ENCODE peak calls at places on chromosomes 1 and 21, in five cellular contexts. One of them, this sample, is unnamed.

GRCh38 chr1:202017385-202018225 is 7.2 kb downstream of the ELF3 start:
- DNase-seq in activated naive CD4-positive, alpha-beta T cell treated with anti-CD3 and anti-CD28 coated beads, Interleukin-2, amount 50 U/mL, for 16 hours: no peak
- DNase-seq in OCI-LY7: no peak
- DNase-seq in upper lobe of right lung: peak
- DNase-seq in NCI-H1092 treated with DMSO at 0.1 percent for 48 hours: peak
- DNase-seq in this sample: no peak

GRCh38 chr1:224684920-224685547 is 68.9 kb downstream of the CNIH3 start:
- DNase-seq in activated naive CD4-positive, alpha-beta T cell treated with anti-CD3 and anti-CD28 coated beads, Interleukin-2, amount 50 U/mL, for 16 hours: no peak
- DNase-seq in OCI-LY7: no peak
- DNase-seq in upper lobe of right lung: no peak
- DNase-seq in NCI-H1092 treated with DMSO at 0.1 percent for 48 hours: no peak
- DNase-seq in this sample: no peak

GRCh38 chr1:38208720-38209632 is 162.4 kb upstream of the POU3F1 start:
- DNase-seq in activated naive CD4-positive, alpha-beta T cell treated with anti-CD3 and anti-CD28 coated beads, Interleukin-2, amount 50 U/mL, for 16 hours: no peak
- DNase-seq in OCI-LY7: no peak
- DNase-seq in upper lobe of right lung: no peak
- DNase-seq in NCI-H1092 treated with DMSO at 0.1 percent for 48 hours: no peak
- DNase-seq in this sample: no peak

GRCh38 chr21:45643021-45643980 is at the start of gene PCBP3:
- DNase-seq in activated naive CD4-positive, alpha-beta T cell treated with anti-CD3 and anti-CD28 coated beads, Interleukin-2, amount 50 U/mL, for 16 hours: peak
- DNase-seq in OCI-LY7: peak
- DNase-seq in upper lobe of right lung: peak
- DNase-seq in NCI-H1092 treated with DMSO at 0.1 percent for 48 hours: peak
- DNase-seq in this sample: peak

GRCh38 chr1:183894290-183894565 is 89.3 kb downstream of the RGL1 start:
- DNase-seq in activated naive CD4-positive, alpha-beta T cell treated with anti-CD3 and anti-CD28 coated beads, Interleukin-2, amount 50 U/mL, for 16 hours: no peak
- DNase-seq in OCI-LY7: no peak
- DNase-seq in upper lobe of right lung: no peak
- DNase-seq in NCI-H1092 treated with DMSO at 0.1 percent for 48 hours: no peak
- DNase-seq in this sample: no peak

GRCh38 chr1:22287946-22288520 is 145.1 kb upstream of the WNT4 start:
- DNase-seq in activated naive CD4-positive, alpha-beta T cell treated with anti-CD3 and anti-CD28 coated beads, Interleukin-2, amount 50 U/mL, for 16 hours: no peak
- DNase-seq in OCI-LY7: no peak
- DNase-seq in upper lobe of right lung: no peak
- DNase-seq in NCI-H1092 treated with DMSO at 0.1 percent for 48 hours: no peak
- DNase-seq in this sample: peak

GRCh38 chr1:205350626-205351235 is 6.0 kb downstream of the KLHDC8A start:
- DNase-seq in activated naive CD4-positive, alpha-beta T cell treated with anti-CD3 and anti-CD28 coated beads, Interleukin-2, amount 50 U/mL, for 16 hours: no peak
- DNase-seq in OCI-LY7: no peak
- DNase-seq in upper lobe of right lung: peak
- DNase-seq in NCI-H1092 treated with DMSO at 0.1 percent for 48 hours: no peak
- DNase-seq in this sample: no peak

GRCh38 chr1:235100124-235100801 is 28.4 kb downstream of the TOMM20 start:
- DNase-seq in activated naive CD4-positive, alpha-beta T cell treated with anti-CD3 and anti-CD28 coated beads, Interleukin-2, amount 50 U/mL, for 16 hours: no peak
- DNase-seq in OCI-LY7: peak
- DNase-seq in upper lobe of right lung: no peak
- DNase-seq in NCI-H1092 treated with DMSO at 0.1 percent for 48 hours: peak
- DNase-seq in this sample: no peak

GRCh38 chr1:41914515-41914914 is 4.2 kb downstream of the HIVEP3 start:
- DNase-seq in activated naive CD4-positive, alpha-beta T cell treated with anti-CD3 and anti-CD28 coated beads, Interleukin-2, amount 50 U/mL, for 16 hours: no peak
- DNase-seq in OCI-LY7: no peak
- DNase-seq in upper lobe of right lung: no peak
- DNase-seq in NCI-H1092 treated with DMSO at 0.1 percent for 48 hours: no peak
- DNase-seq in this sample: no peak

GRCh38 chr1:23210351-23210785 is 6.9 kb downstream of the HTR1D start:
- DNase-seq in activated naive CD4-positive, alpha-beta T cell treated with anti-CD3 and anti-CD28 coated beads, Interleukin-2, amount 50 U/mL, for 16 hours: no peak
- DNase-seq in OCI-LY7: peak
- DNase-seq in upper lobe of right lung: no peak
- DNase-seq in NCI-H1092 treated with DMSO at 0.1 percent for 48 hours: no peak
- DNase-seq in this sample: peak

GRCh38 chr1:12001249-12001917 is 17.9 kb upstream of the MIIP start:
- DNase-seq in activated naive CD4-positive, alpha-beta T cell treated with anti-CD3 and anti-CD28 coated beads, Interleukin-2, amount 50 U/mL, for 16 hours: peak
- DNase-seq in OCI-LY7: peak
- DNase-seq in upper lobe of right lung: no peak
- DNase-seq in NCI-H1092 treated with DMSO at 0.1 percent for 48 hours: peak
- DNase-seq in this sample: peak

GRCh38 chr1:224435318-224435763 is 744 bp upstream of the WDR26 start:
- DNase-seq in activated naive CD4-positive, alpha-beta T cell treated with anti-CD3 and anti-CD28 coated beads, Interleukin-2, amount 50 U/mL, for 16 hours: peak
- DNase-seq in OCI-LY7: peak
- DNase-seq in upper lobe of right lung: no peak
- DNase-seq in NCI-H1092 treated with DMSO at 0.1 percent for 48 hours: no peak
- DNase-seq in this sample: peak

GRCh38 chr21:33033961-33034413 is 8.3 kb downstream of the OLIG2 start:
- DNase-seq in activated naive CD4-positive, alpha-beta T cell treated with anti-CD3 and anti-CD28 coated beads, Interleukin-2, amount 50 U/mL, for 16 hours: no peak
- DNase-seq in OCI-LY7: no peak
- DNase-seq in upper lobe of right lung: no peak
- DNase-seq in NCI-H1092 treated with DMSO at 0.1 percent for 48 hours: no peak
- DNase-seq in this sample: no peak

GRCh38 chr1:205916541-205916940 is 26.7 kb downstream of the SLC26A9 start:
- DNase-seq in activated naive CD4-positive, alpha-beta T cell treated with anti-CD3 and anti-CD28 coated beads, Interleukin-2, amount 50 U/mL, for 16 hours: no peak
- DNase-seq in OCI-LY7: no peak
- DNase-seq in upper lobe of right lung: no peak
- DNase-seq in NCI-H1092 treated with DMSO at 0.1 percent for 48 hours: no peak
- DNase-seq in this sample: no peak

GRCh38 chr1:171727778-171728177 is 14.1 kb downstream of the VAMP4 start:
- DNase-seq in activated naive CD4-positive, alpha-beta T cell treated with anti-CD3 and anti-CD28 coated beads, Interleukin-2, amount 50 U/mL, for 16 hours: no peak
- DNase-seq in OCI-LY7: no peak
- DNase-seq in upper lobe of right lung: no peak
- DNase-seq in NCI-H1092 treated with DMSO at 0.1 percent for 48 hours: no peak
- DNase-seq in this sample: peak

GRCh38 chr1:59195151-59195550 is 101.7 kb upstream of the FGGY start:
- DNase-seq in activated naive CD4-positive, alpha-beta T cell treated with anti-CD3 and anti-CD28 coated beads, Interleukin-2, amount 50 U/mL, for 16 hours: no peak
- DNase-seq in OCI-LY7: no peak
- DNase-seq in upper lobe of right lung: no peak
- DNase-seq in NCI-H1092 treated with DMSO at 0.1 percent for 48 hours: no peak
- DNase-seq in this sample: no peak

GRCh38 chr1:5164155-5164554 is 509.7 kb downstream of the AJAP1 start:
- DNase-seq in activated naive CD4-positive, alpha-beta T cell treated with anti-CD3 and anti-CD28 coated beads, Interleukin-2, amount 50 U/mL, for 16 hours: no peak
- DNase-seq in OCI-LY7: no peak
- DNase-seq in upper lobe of right lung: no peak
- DNase-seq in NCI-H1092 treated with DMSO at 0.1 percent for 48 hours: no peak
- DNase-seq in this sample: no peak

GRCh38 chr1:224519874-224520273 is 85.3 kb upstream of the WDR26 start:
- DNase-seq in activated naive CD4-positive, alpha-beta T cell treated with anti-CD3 and anti-CD28 coated beads, Interleukin-2, amount 50 U/mL, for 16 hours: no peak
- DNase-seq in OCI-LY7: no peak
- DNase-seq in upper lobe of right lung: no peak
- DNase-seq in NCI-H1092 treated with DMSO at 0.1 percent for 48 hours: no peak
- DNase-seq in this sample: no peak

GRCh38 chr1:154499446-154499845 is 2.6 kb upstream of the TDRD10 start:
- DNase-seq in activated naive CD4-positive, alpha-beta T cell treated with anti-CD3 and anti-CD28 coated beads, Interleukin-2, amount 50 U/mL, for 16 hours: no peak
- DNase-seq in OCI-LY7: no peak
- DNase-seq in upper lobe of right lung: no peak
- DNase-seq in NCI-H1092 treated with DMSO at 0.1 percent for 48 hours: no peak
- DNase-seq in this sample: no peak

GRCh38 chr1:154784924-154785531 is 85.1 kb downstream of the KCNN3 start:
- DNase-seq in activated naive CD4-positive, alpha-beta T cell treated with anti-CD3 and anti-CD28 coated beads, Interleukin-2, amount 50 U/mL, for 16 hours: peak
- DNase-seq in OCI-LY7: peak
- DNase-seq in upper lobe of right lung: no peak
- DNase-seq in NCI-H1092 treated with DMSO at 0.1 percent for 48 hours: no peak
- DNase-seq in this sample: no peak

GRCh38 chr1:185987611-185988441 is 253.6 kb downstream of the HMCN1 start:
- DNase-seq in activated naive CD4-positive, alpha-beta T cell treated with anti-CD3 and anti-CD28 coated beads, Interleukin-2, amount 50 U/mL, for 16 hours: no peak
- DNase-seq in OCI-LY7: peak
- DNase-seq in upper lobe of right lung: no peak
- DNase-seq in NCI-H1092 treated with DMSO at 0.1 percent for 48 hours: no peak
- DNase-seq in this sample: no peak

GRCh38 chr1:111142358-111142975 is 2.4 kb downstream of the CEPT1 start:
- DNase-seq in activated naive CD4-positive, alpha-beta T cell treated with anti-CD3 and anti-CD28 coated beads, Interleukin-2, amount 50 U/mL, for 16 hours: no peak
- DNase-seq in OCI-LY7: peak
- DNase-seq in upper lobe of right lung: no peak
- DNase-seq in NCI-H1092 treated with DMSO at 0.1 percent for 48 hours: no peak
- DNase-seq in this sample: no peak

GRCh38 chr21:32070693-32071330 is 198.0 kb downstream of the HUNK start:
- DNase-seq in activated naive CD4-positive, alpha-beta T cell treated with anti-CD3 and anti-CD28 coated beads, Interleukin-2, amount 50 U/mL, for 16 hours: no peak
- DNase-seq in OCI-LY7: no peak
- DNase-seq in upper lobe of right lung: no peak
- DNase-seq in NCI-H1092 treated with DMSO at 0.1 percent for 48 hours: no peak
- DNase-seq in this sample: no peak

This sample was measured in cerebellar cortex.